ENCODE peak calls at places on chromosomes 16 and 17, in seven cellular contexts. E, U, M, T, P, G and D are unnamed samples.

GRCh38 chr17:33498069-33498468 is 205.0 kb upstream of the ASIC2 start:
- DNase-seq in U (no peak), T (no peak), G (no peak), P (no peak), M (no peak), E (no peak), D (no peak)

GRCh38 chr16:30367349-30368009 is 2.8 kb downstream of the TBC1D10B start:
- DNase-seq in M (no peak), P (peak), U (no peak), G (no peak), T (no peak), E (no peak), D (no peak)

GRCh38 chr16:17384473-17384872 is 86.3 kb downstream of the XYLT1 start:
- DNase-seq in E (no peak), U (no peak), G (no peak), M (no peak), T (no peak), P (no peak), D (no peak)

GRCh38 chr16:24689128-24689527 is 40.3 kb upstream of the TNRC6A start:
- DNase-seq in E (no peak), M (no peak), P (peak), G (no peak), U (no peak), T (no peak), D (peak)

GRCh38 chr17:62790554-62790953 is 17.6 kb downstream of the MARCHF10 start:
- DNase-seq in G (peak), U (no peak), T (no peak), E (no peak), P (peak), M (no peak), D (peak)

GRCh38 chr16:64339052-64339770 is 782.7 kb downstream of the CDH11 start:
- DNase-seq in P (peak), G (peak), T (no peak), U (peak), M (no peak), E (peak), D (peak)

GRCh38 chr16:31113420-31114124 is 3.9 kb upstream of the KAT8 start:
- DNase-seq in G (no peak), T (no peak), U (no peak), M (no peak), E (no peak), P (peak), D (no peak)

GRCh38 chr17:2055494-2056220 is 754 bp downstream of the HIC1 start:
- DNase-seq in P (no peak), T (no peak), M (peak), U (no peak), E (no peak), G (no peak), D (no peak)

GRCh38 chr17:71055128-71055527 is 885.8 kb downstream of the KCNJ2 start:
- DNase-seq in T (no peak), U (no peak), M (no peak), G (no peak), P (peak), E (peak), D (peak)

GRCh38 chr16:75420987-75421819 is 12.1 kb downstream of the CFDP1 start:
- DNase-seq in U (no peak), T (peak), E (no peak), P (no peak), M (peak), G (no peak), D (peak)

GRCh38 chr16:21703589-21704174 is 39.9 kb downstream of the OTOA start:
- DNase-seq in G (no peak), P (no peak), T (no peak), M (no peak), E (no peak), U (no peak), D (peak)

GRCh38 chr17:68292689-68293040 is 1.4 kb downstream of the ARSG start:
- DNase-seq in T (no peak), M (no peak), E (no peak), P (no peak), U (no peak), G (no peak), D (no peak)

GRCh38 chr16:80583466-80583865 is 42.7 kb downstream of the DYNLRB2 start:
- DNase-seq in T (peak), G (peak), U (peak), P (peak), E (no peak), M (no peak), D (peak)

GRCh38 chr16:913817-914440 is 56.9 kb downstream of the LMF1 start:
- DNase-seq in P (no peak), U (no peak), E (no peak), M (no peak), T (no peak), G (no peak), D (no peak)

GRCh38 chr16:83813818-83814653 is 6.3 kb downstream of the HSBP1 start:
- DNase-seq in E (peak), G (peak), U (no peak), M (no peak), T (no peak), P (peak), D (peak)

GRCh38 chr16:2191446-2191706 is 5.0 kb downstream of the CASKIN1 start:
- DNase-seq in T (no peak), P (no peak), E (no peak), U (no peak), M (no peak), G (no peak), D (no peak)

GRCh38 chr17:7888184-7888920 is at the start of gene CHD3:
- DNase-seq in P (peak), T (no peak), M (no peak), U (no peak), E (no peak), G (no peak), D (peak)

GRCh38 chr17:37160940-37161339 is 212.2 kb downstream of the AATF start:
- DNase-seq in E (no peak), G (no peak), T (no peak), P (peak), U (no peak), M (no peak), D (peak)

DNA sequence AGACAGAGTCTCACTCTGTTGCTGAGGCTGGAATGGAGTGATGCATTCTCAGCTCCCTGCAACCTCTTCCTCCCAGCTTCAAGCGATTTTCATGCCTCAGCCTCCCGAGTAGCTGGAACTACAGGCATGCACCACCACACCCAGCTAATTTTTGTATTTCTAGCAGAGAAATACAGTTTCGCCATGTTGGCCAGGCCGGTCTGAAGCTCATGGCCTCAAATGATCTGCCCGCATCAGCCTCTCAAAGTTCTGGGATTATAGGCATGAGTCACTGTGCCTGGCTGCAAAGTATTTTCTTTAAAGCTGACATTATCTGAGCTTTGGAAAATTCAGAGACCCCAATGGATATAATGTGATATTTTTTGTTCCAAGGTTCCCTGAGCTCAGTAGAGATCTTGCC is 31.1 kb upstream of the SLC6A2 start:
- DNase-seq in U (no peak), G (no peak), M (no peak), T (no peak), E (no peak), P (no peak), D (no peak)
- TF ChIP-seq CTCF in U (no peak), G (no peak), M (no peak), T (no peak), E (no peak), P (no peak), D (no peak)

DNA sequence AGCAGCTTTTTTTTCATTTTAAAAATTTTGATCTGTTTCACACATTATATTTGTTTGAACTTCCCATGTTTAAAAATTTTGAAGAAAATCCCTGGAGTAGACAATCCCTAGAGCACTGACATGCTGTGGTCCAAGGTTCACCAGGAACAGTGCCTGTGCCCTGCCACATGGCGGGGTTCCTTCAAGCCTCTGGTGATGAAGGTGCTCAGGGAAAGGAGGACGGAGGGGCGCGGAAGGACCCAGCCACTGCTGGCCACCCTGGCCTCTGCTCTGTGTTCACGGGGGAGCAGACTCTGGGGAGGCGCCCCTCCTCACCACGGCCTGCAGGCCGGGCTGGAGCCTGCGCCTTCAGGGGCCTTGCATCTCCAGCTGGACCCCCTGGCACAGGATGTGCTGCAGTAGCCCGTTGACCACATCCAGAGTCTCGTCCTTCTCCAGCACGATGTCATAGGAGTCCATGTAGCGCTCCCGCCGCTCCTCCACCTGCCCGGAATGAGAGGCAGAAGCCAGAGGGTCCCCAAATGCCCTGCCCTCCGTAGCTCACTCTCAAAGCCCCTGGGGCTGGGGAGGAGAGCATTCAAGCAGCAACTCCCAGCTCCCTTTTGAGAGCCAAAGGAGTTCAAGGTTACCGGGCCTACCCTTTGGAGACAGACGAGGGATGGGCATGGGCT is 10.7 kb downstream of the NT5C3B start:
- DNase-seq in P (no peak), M (peak), E (no peak), U (no peak), T (no peak), G (no peak), D (no peak)
- TF ChIP-seq CTCF in P (no peak), M (no peak), E (no peak), U (no peak), T (no peak), G (no peak), D (no peak)

GRCh38 chr17:43940630-43941029 is 1.6 kb downstream of the PPY start:
- DNase-seq in E (no peak), U (no peak), T (no peak), M (peak), P (peak), G (no peak), D (peak)
- TF ChIP-seq CTCF in E (peak), U (peak), T (no peak), M (no peak), P (peak), G (peak), D (peak)

GRCh38 chr17:45236002-45236606 is 14.4 kb downstream of the FMNL1 start:
- DNase-seq in P (no peak), E (no peak), G (no peak), M (no peak), T (no peak), U (no peak), D (no peak)
- TF ChIP-seq CTCF in P (peak), E (no peak), G (no peak), M (no peak), T (no peak), U (no peak), D (no peak)

GRCh38 chr17:57514614-57515013 is 230.5 kb downstream of the CCDC182 start:
- DNase-seq in P (no peak), E (no peak), G (no peak), T (no peak), M (no peak), U (no peak), D (no peak)

GRCh38 chr17:57516290-57517215 is 228.5 kb downstream of the CCDC182 start:
- DNase-seq in M (no peak), G (no peak), U (no peak), T (no peak), P (no peak), E (no peak), D (no peak)

GRCh38 chr17:57517216-57517518 is 227.9 kb downstream of the CCDC182 start:
- DNase-seq in G (no peak), P (no peak), E (no peak), U (no peak), M (no peak), T (no peak), D (no peak)

GRCh38 chr17:57517519-57518342 is 227.4 kb downstream of the CCDC182 start:
- DNase-seq in U (no peak), M (no peak), P (no peak), T (no peak), G (no peak), E (no peak), D (no peak)

GRCh38 chr17:57515662-57516211 is 229.4 kb downstream of the CCDC182 start:
- DNase-seq in T (no peak), U (no peak), P (peak), E (no peak), M (no peak), G (no peak), D (no peak)
- TF ChIP-seq CTCF in T (no peak), U (no peak), P (no peak), E (peak), M (no peak), G (no peak), D (no peak)

GRCh38 chr17:17950806-17951205 is 21.4 kb downstream of the TOM1L2 start:
- DNase-seq in E (no peak), G (no peak), M (no peak), P (peak), U (no peak), T (no peak), D (no peak)
- TF ChIP-seq CTCF in E (peak), G (peak), M (no peak), P (peak), U (peak), T (no peak), D (peak)

GRCh38 chr17:4938670-4939553 is 934 bp downstream of the SLC25A11 start:
- DNase-seq in T (no peak), P (no peak), G (no peak), M (no peak), E (no peak), U (no peak), D (no peak)

GRCh38 chr17:4940625-4941021 is 555 bp downstream of the RNF167 start:
- DNase-seq in U (no peak), G (no peak), E (no peak), M (peak), P (no peak), T (no peak), D (no peak)

GRCh38 chr17:4939554-4939803 is 367 bp downstream of the SLC25A11 start:
- DNase-seq in M (peak), U (no peak), E (no peak), P (no peak), T (no peak), G (no peak), D (no peak)

GRCh38 chr17:4941027-4941610 is 1.1 kb downstream of the RNF167 start:
- DNase-seq in E (no peak), T (no peak), G (no peak), U (no peak), M (no peak), P (no peak), D (no peak)

GRCh38 chr17:4939804-4940624 is at the start of the genes RNF167 and SLC25A11:
- DNase-seq in E (peak), G (peak), P (peak), T (peak), U (peak), M (peak), D (peak)
- TF ChIP-seq CTCF in E (no peak), G (no peak), P (no peak), T (no peak), U (no peak), M (peak), D (no peak)